ENCODE peak calls at places on chromosomes 4 and X, in six cellular contexts. One of them, this sample, is unnamed. For H3K4me1, the result is how much of the 10 kb centered on the place peaks cover.

GRCh38 chr4:140195806-140196205 is 41.8 kb upstream of the MAML3 start:
- DNase-seq in Caco-2: no peak
- DNase-seq in pancreas: no peak
- DNase-seq in PC-3: no peak
- DNase-seq in heart right ventricle: no peak
- DNase-seq in stomach: no peak
- DNase-seq in this sample: no peak

GRCh38 chrX:110384490-110384889 is 25.8 kb downstream of the RTL9 start:
- DNase-seq in Caco-2: no peak
- DNase-seq in pancreas: no peak
- DNase-seq in PC-3: peak
- DNase-seq in heart right ventricle: no peak
- DNase-seq in stomach: no peak
- DNase-seq in this sample: no peak

GRCh38 chr4:127959794-127960193 is 5.2 kb downstream of the MFSD8 start:
- DNase-seq in Caco-2: no peak
- DNase-seq in pancreas: no peak
- DNase-seq in PC-3: no peak
- DNase-seq in heart right ventricle: no peak
- DNase-seq in stomach: no peak
- DNase-seq in this sample: no peak

GRCh38 chr4:3250956-3251690 is 2.2 kb downstream of the MSANTD1 start:
- DNase-seq in Caco-2: peak
- DNase-seq in pancreas: no peak
- DNase-seq in PC-3: no peak
- DNase-seq in heart right ventricle: no peak
- DNase-seq in stomach: no peak
- DNase-seq in this sample: peak

GRCh38 chr4:103098746-103099421 is 750 bp downstream of the BDH2 start:
- DNase-seq in Caco-2: no peak
- DNase-seq in pancreas: no peak
- DNase-seq in PC-3: no peak
- DNase-seq in heart right ventricle: no peak
- DNase-seq in stomach: no peak
- DNase-seq in this sample: no peak

GRCh38 chrX:117969337-117969736 is 147.3 kb downstream of the KLHL13 start:
- DNase-seq in Caco-2: no peak
- DNase-seq in pancreas: no peak
- DNase-seq in PC-3: peak
- DNase-seq in heart right ventricle: no peak
- DNase-seq in stomach: no peak
- DNase-seq in this sample: no peak

GRCh38 chr4:23500876-23501275 is 389.0 kb downstream of the PPARGC1A start:
- DNase-seq in Caco-2: no peak
- DNase-seq in pancreas: no peak
- DNase-seq in PC-3: no peak
- DNase-seq in heart right ventricle: no peak
- DNase-seq in stomach: no peak
- DNase-seq in this sample: no peak

GRCh38 chrX:437636-438390 is 51.1 kb upstream of the PPP2R3B start:
- DNase-seq in Caco-2: no peak
- DNase-seq in pancreas: no peak
- DNase-seq in PC-3: peak
- DNase-seq in heart right ventricle: no peak
- DNase-seq in stomach: no peak
- DNase-seq in this sample: no peak

GRCh38 chrX:113741744-113742143 is 842.1 kb upstream of the HTR2C start:
- DNase-seq in Caco-2: peak
- DNase-seq in pancreas: no peak
- DNase-seq in PC-3: peak
- DNase-seq in heart right ventricle: no peak
- DNase-seq in stomach: no peak
- DNase-seq in this sample: no peak

GRCh38 chrX:47321386-47321785 is 49.0 kb upstream of the ZNF157 start:
- DNase-seq in Caco-2: no peak
- DNase-seq in pancreas: peak
- DNase-seq in PC-3: no peak
- DNase-seq in heart right ventricle: peak
- DNase-seq in stomach: no peak
- DNase-seq in this sample: peak

GRCh38 chr4:94519019-94519418 is 67.3 kb downstream of the PDLIM5 start:
- DNase-seq in Caco-2: no peak
- DNase-seq in pancreas: no peak
- DNase-seq in PC-3: no peak
- DNase-seq in heart right ventricle: no peak
- DNase-seq in stomach: no peak
- DNase-seq in this sample: no peak

GRCh38 chr4:169724251-169724650 is 33.5 kb downstream of the HPF1 start:
- DNase-seq in Caco-2: no peak
- DNase-seq in pancreas: no peak
- DNase-seq in PC-3: no peak
- DNase-seq in heart right ventricle: no peak
- DNase-seq in stomach: no peak
- DNase-seq in this sample: no peak

GRCh38 chr4:43763029-43763610 is 685.5 kb downstream of the KCTD8 start:
- DNase-seq in Caco-2: no peak
- DNase-seq in pancreas: no peak
- DNase-seq in PC-3: no peak
- DNase-seq in heart right ventricle: no peak
- DNase-seq in stomach: no peak
- DNase-seq in this sample: no peak

GRCh38 chrX:44400588-44400987 is 57.1 kb upstream of the EFHC2 start:
- DNase-seq in Caco-2: no peak
- DNase-seq in pancreas: no peak
- DNase-seq in PC-3: peak
- DNase-seq in heart right ventricle: no peak
- DNase-seq in stomach: no peak
- DNase-seq in this sample: no peak

GRCh38 chrX:118975831-118976598 is 1.6 kb downstream of the LONRF3 start:
- DNase-seq in Caco-2: peak
- DNase-seq in pancreas: peak
- DNase-seq in PC-3: peak
- DNase-seq in heart right ventricle: peak
- DNase-seq in stomach: peak
- DNase-seq in this sample: peak

GRCh38 chr4:65669008-65669971 is 999 bp downstream of the EPHA5 start:
- DNase-seq in Caco-2: no peak
- DNase-seq in pancreas: no peak
- DNase-seq in PC-3: peak
- DNase-seq in heart right ventricle: peak
- DNase-seq in stomach: no peak
- DNase-seq in this sample: no peak

GRCh38 chrX:103101280-103102042 is 8.5 kb upstream of the NXF3 start:
- DNase-seq in Caco-2: peak
- DNase-seq in pancreas: no peak
- DNase-seq in PC-3: no peak
- DNase-seq in heart right ventricle: no peak
- DNase-seq in stomach: no peak
- DNase-seq in this sample: no peak

GRCh38 chrX:47802589-47802988 is 34.1 kb upstream of the ZNF81 start:
- DNase-seq in Caco-2: no peak
- DNase-seq in pancreas: no peak
- DNase-seq in PC-3: peak
- DNase-seq in heart right ventricle: no peak
- DNase-seq in stomach: no peak
- DNase-seq in this sample: no peak

GRCh38 chrX:361231-362145 is 25.2 kb downstream of the PPP2R3B start:
- DNase-seq in Caco-2: no peak
- DNase-seq in pancreas: no peak
- DNase-seq in PC-3: no peak
- DNase-seq in heart right ventricle: no peak
- DNase-seq in stomach: no peak
- DNase-seq in this sample: no peak

GRCh38 chr4:44806076-44806475 is 79.7 kb upstream of the GNPDA2 start:
- DNase-seq in Caco-2: no peak
- DNase-seq in pancreas: no peak
- DNase-seq in PC-3: no peak
- DNase-seq in heart right ventricle: no peak
- DNase-seq in stomach: no peak
- DNase-seq in this sample: no peak

GRCh38 chrX:43703211-43703791 is 47.2 kb downstream of the MAOA start:
- DNase-seq in Caco-2: peak
- DNase-seq in pancreas: no peak
- DNase-seq in PC-3: peak
- DNase-seq in heart right ventricle: no peak
- DNase-seq in stomach: no peak
- DNase-seq in this sample: no peak

GRCh38 chrX:150044556-150044955 is 106.3 kb upstream of the EOLA2 start:
- DNase-seq in Caco-2: no peak
- DNase-seq in pancreas: no peak
- DNase-seq in PC-3: peak
- DNase-seq in heart right ventricle: no peak
- DNase-seq in stomach: no peak
- DNase-seq in this sample: no peak

GRCh38 chrX:29555465-29556091 is 659.8 kb upstream of the MAGEB2 start:
- DNase-seq in Caco-2: no peak
- DNase-seq in pancreas: no peak
- DNase-seq in PC-3: no peak
- DNase-seq in heart right ventricle: no peak
- DNase-seq in stomach: no peak
- DNase-seq in this sample: no peak

GRCh38 chr4:169179609-169180526 is 90.9 kb downstream of the SH3RF1 start:
- DNase-seq in Caco-2: no peak
- DNase-seq in pancreas: no peak
- DNase-seq in PC-3: no peak
- DNase-seq in heart right ventricle: no peak
- DNase-seq in stomach: no peak
- DNase-seq in this sample: no peak

GRCh38 chrX:120308558-120308957 is 2.7 kb downstream of the TMEM255A start:
- DNase-seq in Caco-2: no peak
- DNase-seq in pancreas: no peak
- DNase-seq in PC-3: no peak
- DNase-seq in heart right ventricle: peak
- DNase-seq in stomach: no peak
- DNase-seq in this sample: no peak

GRCh38 chr4:1531683-1532548 is 125.7 kb upstream of the NKX1-1 start:
- DNase-seq in Caco-2: peak
- DNase-seq in pancreas: peak
- DNase-seq in PC-3: no peak
- DNase-seq in heart right ventricle: peak
- DNase-seq in stomach: no peak
- DNase-seq in this sample: no peak

GRCh38 chrX:17376381-17377046 is 1.5 kb downstream of the NHS start:
- DNase-seq in Caco-2: no peak
- DNase-seq in pancreas: no peak
- DNase-seq in PC-3: peak
- DNase-seq in heart right ventricle: peak
- DNase-seq in stomach: no peak
- DNase-seq in this sample: no peak

GRCh38 chr4:73068496-73069337 is 799 bp downstream of the COX18 start:
- DNase-seq in Caco-2: no peak
- DNase-seq in pancreas: no peak
- DNase-seq in PC-3: peak
- DNase-seq in heart right ventricle: no peak
- DNase-seq in stomach: no peak
- DNase-seq in this sample: no peak
- H3K4me1 ChIP-seq in Caco-2: under half
- H3K4me1 ChIP-seq in pancreas: under half
- H3K4me1 ChIP-seq in PC-3: under half
- H3K4me1 ChIP-seq in heart right ventricle: under half
- H3K4me1 ChIP-seq in stomach: under half
- H3K4me1 ChIP-seq in this sample: half or more

DNA sequence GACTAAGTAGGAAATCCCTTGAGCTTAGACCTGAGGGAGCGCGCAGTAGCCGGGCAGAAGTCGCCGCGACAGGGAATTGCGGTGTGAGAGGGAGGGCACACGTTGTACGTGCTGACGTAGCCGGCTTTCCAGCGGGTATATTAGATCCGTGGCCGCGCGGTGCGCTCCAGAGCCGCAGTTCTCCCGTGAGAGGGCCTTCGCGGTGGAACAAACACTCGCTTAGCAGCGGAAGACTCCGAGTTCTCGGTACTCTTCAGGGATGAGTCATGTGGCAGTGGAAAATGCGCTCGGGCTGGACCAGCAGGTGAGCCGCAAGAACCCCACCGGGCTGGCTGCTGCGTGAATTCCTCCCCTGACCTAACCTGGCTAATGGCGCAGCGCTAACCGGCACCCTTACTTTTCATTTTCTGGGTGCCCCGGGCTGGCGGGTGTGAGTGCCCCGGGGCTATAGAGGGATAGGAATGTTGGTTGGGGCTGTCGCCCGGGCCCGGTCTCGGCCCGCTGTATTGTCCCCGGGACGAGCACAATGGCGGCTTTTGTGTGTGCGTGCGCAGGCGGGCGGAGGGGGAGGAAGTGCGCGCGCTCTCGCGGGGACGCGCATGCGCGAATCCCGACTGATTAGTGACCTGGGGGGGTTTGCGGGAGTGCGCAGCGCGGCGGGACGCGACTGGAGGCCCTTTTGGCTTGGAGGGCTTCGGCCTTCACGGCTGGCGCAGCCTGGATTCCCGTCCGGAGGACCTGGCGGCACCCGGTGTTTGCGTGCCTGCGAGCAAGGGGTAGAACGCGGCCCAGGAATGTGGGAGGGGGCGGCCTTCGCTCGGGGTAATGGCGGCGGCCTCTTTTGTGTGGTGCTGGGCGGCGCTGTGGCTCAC is at the start of gene DDX3X:
- DNase-seq in Caco-2: peak
- DNase-seq in pancreas: peak
- DNase-seq in PC-3: peak
- DNase-seq in heart right ventricle: peak
- DNase-seq in stomach: peak
- DNase-seq in this sample: peak
- TF ChIP-seq CTCF in Caco-2: no peak
- TF ChIP-seq CTCF in pancreas: no peak
- TF ChIP-seq CTCF in PC-3: peak
- TF ChIP-seq CTCF in heart right ventricle: no peak
- TF ChIP-seq CTCF in stomach: no peak
- TF ChIP-seq CTCF in this sample: peak

GRCh38 chr4:118757761-118758213 is 72.6 kb downstream of the METTL14 start:
- DNase-seq in Caco-2: no peak
- DNase-seq in pancreas: no peak
- DNase-seq in PC-3: no peak
- DNase-seq in heart right ventricle: no peak
- DNase-seq in stomach: no peak
- DNase-seq in this sample: no peak

GRCh38 chr4:118759481-118759880 is 74.3 kb downstream of the METTL14 start:
- DNase-seq in Caco-2: no peak
- DNase-seq in pancreas: no peak
- DNase-seq in PC-3: no peak
- DNase-seq in heart right ventricle: no peak
- DNase-seq in stomach: no peak
- DNase-seq in this sample: no peak

GRCh38 chr4:118760092-118760491 is 74.9 kb downstream of the METTL14 start:
- DNase-seq in Caco-2: no peak
- DNase-seq in pancreas: no peak
- DNase-seq in PC-3: no peak
- DNase-seq in heart right ventricle: no peak
- DNase-seq in stomach: no peak
- DNase-seq in this sample: no peak

GRCh38 chr4:118756958-118757357 is 71.8 kb downstream of the METTL14 start:
- DNase-seq in Caco-2: no peak
- DNase-seq in pancreas: no peak
- DNase-seq in PC-3: no peak
- DNase-seq in heart right ventricle: no peak
- DNase-seq in stomach: no peak
- DNase-seq in this sample: no peak

GRCh38 chr4:118758293-118758692 is 73.1 kb downstream of the METTL14 start:
- DNase-seq in Caco-2: no peak
- DNase-seq in pancreas: no peak
- DNase-seq in PC-3: no peak
- DNase-seq in heart right ventricle: no peak
- DNase-seq in stomach: no peak
- DNase-seq in this sample: no peak
- H3K4me1 ChIP-seq in Caco-2: under half
- H3K4me1 ChIP-seq in pancreas: under half
- H3K4me1 ChIP-seq in PC-3: under half
- H3K4me1 ChIP-seq in heart right ventricle: half or more
- H3K4me1 ChIP-seq in stomach: under half
- H3K4me1 ChIP-seq in this sample: half or more

GRCh38 chr4:67892905-67893304 is 9.1 kb upstream of the TMPRSS11D start:
- DNase-seq in Caco-2: no peak
- DNase-seq in pancreas: no peak
- DNase-seq in PC-3: no peak
- DNase-seq in heart right ventricle: no peak
- DNase-seq in stomach: no peak
- DNase-seq in this sample: no peak
- TF ChIP-seq CTCF in Caco-2: no peak
- TF ChIP-seq CTCF in pancreas: no peak
- TF ChIP-seq CTCF in PC-3: peak
- TF ChIP-seq CTCF in heart right ventricle: no peak
- TF ChIP-seq CTCF in stomach: no peak
- TF ChIP-seq CTCF in this sample: no peak

This sample was measured in left ventricle myocardium inferior.